ENCODE peak calls at places on chromosome X, in six cellular contexts. One of them, this sample, is unnamed.

GRCh38 chrX:37287741-37288424 is 61.3 kb upstream of the PRRG1 start:
- DNase-seq in memory B cell: no peak
- DNase-seq in WTC11: no peak
- DNase-seq in neural crest cell: no peak
- DNase-seq in left ventricle myocardium superior: no peak
- DNase-seq in activated CD8-positive, alpha-beta memory T cell treated with anti-CD3 and anti-CD28 coated beads for 48 hours: no peak
- DNase-seq in this sample: no peak

GRCh38 chrX:125287282-125287681 is 32.4 kb upstream of the TEX13C start:
- DNase-seq in memory B cell: no peak
- DNase-seq in WTC11: no peak
- DNase-seq in neural crest cell: no peak
- DNase-seq in left ventricle myocardium superior: no peak
- DNase-seq in activated CD8-positive, alpha-beta memory T cell treated with anti-CD3 and anti-CD28 coated beads for 48 hours: no peak
- DNase-seq in this sample: no peak

GRCh38 chrX:34874763-34875162 is 67.8 kb upstream of the FAM47B start:
- DNase-seq in memory B cell: no peak
- DNase-seq in WTC11: no peak
- DNase-seq in neural crest cell: no peak
- DNase-seq in left ventricle myocardium superior: no peak
- DNase-seq in activated CD8-positive, alpha-beta memory T cell treated with anti-CD3 and anti-CD28 coated beads for 48 hours: no peak
- DNase-seq in this sample: no peak

GRCh38 chrX:99394450-99394849 is 1015.6 kb downstream of the PCDH19 start:
- DNase-seq in memory B cell: no peak
- DNase-seq in WTC11: peak
- DNase-seq in neural crest cell: no peak
- DNase-seq in left ventricle myocardium superior: no peak
- DNase-seq in activated CD8-positive, alpha-beta memory T cell treated with anti-CD3 and anti-CD28 coated beads for 48 hours: no peak
- DNase-seq in this sample: no peak

GRCh38 chrX:123876177-123876576 is 16.3 kb downstream of the XIAP start:
- DNase-seq in memory B cell: no peak
- DNase-seq in WTC11: no peak
- DNase-seq in neural crest cell: no peak
- DNase-seq in left ventricle myocardium superior: no peak
- DNase-seq in activated CD8-positive, alpha-beta memory T cell treated with anti-CD3 and anti-CD28 coated beads for 48 hours: no peak
- DNase-seq in this sample: no peak

GRCh38 chrX:136122207-136122606 is 25.1 kb upstream of the FHL1 start:
- DNase-seq in memory B cell: no peak
- DNase-seq in WTC11: no peak
- DNase-seq in neural crest cell: no peak
- DNase-seq in left ventricle myocardium superior: no peak
- DNase-seq in activated CD8-positive, alpha-beta memory T cell treated with anti-CD3 and anti-CD28 coated beads for 48 hours: no peak
- DNase-seq in this sample: peak

GRCh38 chrX:101595739-101596419 is 21.9 kb downstream of the ARMCX6 start:
- DNase-seq in memory B cell: peak
- DNase-seq in WTC11: peak
- DNase-seq in neural crest cell: peak
- DNase-seq in left ventricle myocardium superior: no peak
- DNase-seq in activated CD8-positive, alpha-beta memory T cell treated with anti-CD3 and anti-CD28 coated beads for 48 hours: no peak
- DNase-seq in this sample: no peak

GRCh38 chrX:21126661-21127060 is 247.6 kb upstream of the CNKSR2 start:
- DNase-seq in memory B cell: no peak
- DNase-seq in WTC11: no peak
- DNase-seq in neural crest cell: no peak
- DNase-seq in left ventricle myocardium superior: no peak
- DNase-seq in activated CD8-positive, alpha-beta memory T cell treated with anti-CD3 and anti-CD28 coated beads for 48 hours: no peak
- DNase-seq in this sample: no peak

GRCh38 chrX:17560385-17560784 is 176.9 kb upstream of the SCML1 start:
- DNase-seq in memory B cell: no peak
- DNase-seq in WTC11: no peak
- DNase-seq in neural crest cell: no peak
- DNase-seq in left ventricle myocardium superior: no peak
- DNase-seq in activated CD8-positive, alpha-beta memory T cell treated with anti-CD3 and anti-CD28 coated beads for 48 hours: no peak
- DNase-seq in this sample: no peak

GRCh38 chrX:148878371-148878770 is 378.0 kb downstream of the AFF2 start:
- DNase-seq in memory B cell: no peak
- DNase-seq in WTC11: no peak
- DNase-seq in neural crest cell: no peak
- DNase-seq in left ventricle myocardium superior: no peak
- DNase-seq in activated CD8-positive, alpha-beta memory T cell treated with anti-CD3 and anti-CD28 coated beads for 48 hours: no peak
- DNase-seq in this sample: no peak

GRCh38 chrX:24229400-24229879 is 79.9 kb downstream of the ZFX start:
- DNase-seq in memory B cell: no peak
- DNase-seq in WTC11: no peak
- DNase-seq in neural crest cell: no peak
- DNase-seq in left ventricle myocardium superior: no peak
- DNase-seq in activated CD8-positive, alpha-beta memory T cell treated with anti-CD3 and anti-CD28 coated beads for 48 hours: no peak
- DNase-seq in this sample: no peak

GRCh38 chrX:153927936-153928760 is 2.1 kb upstream of the ARHGAP4 start:
- DNase-seq in memory B cell: peak
- DNase-seq in WTC11: peak
- DNase-seq in neural crest cell: peak
- DNase-seq in left ventricle myocardium superior: peak
- DNase-seq in activated CD8-positive, alpha-beta memory T cell treated with anti-CD3 and anti-CD28 coated beads for 48 hours: peak
- DNase-seq in this sample: peak